ENCODE peak calls at places on chromosome 7, in eight cellular contexts. K is hippocampal formation; Q is left ventricle myocardium superior; Y is stimulated activated CD8-positive, alpha-beta memory T cell treated with anti-CD3 and anti-CD28 coated beads, Interleukin-15, amount 100 ng/mL, for 24 hours; P is NCI-H1092 treated with DMSO at 0.1 percent for 48 hours; T is astrocyte of the spinal cord; M is CD8-positive, alpha-beta memory T cell; E is NCI-H1105. V is an unnamed sample.

GRCh38 chr7:76509931-76510877 is at the start of gene UPK3B:
- DNase-seq in T (peak; percentile 11), K (no peak), M (no peak), Q (no peak), E (no peak), P (no peak), Y (no peak), V (no peak)

GRCh38 chr7:30321089-30321991 is 36.9 kb downstream of the ZNRF2 start:
- DNase-seq in T (peak; percentile 27), Q (no peak), P (peak; percentile 16), Y (no peak), M (no peak), K (no peak), E (no peak), V (no peak)

GRCh38 chr7:123494193-123494796 is 40.1 kb downstream of the IQUB start:
- DNase-seq in K (no peak), P (peak; percentile 59), Q (no peak), T (peak; percentile 43), Y (no peak), M (no peak), E (peak; percentile 40), V (no peak)

GRCh38 chr7:148700693-148701092 is 2.0 kb downstream of the CUL1 start:
- DNase-seq in E (no peak), T (peak; percentile 53), P (no peak), Q (no peak), Y (no peak), K (no peak), M (peak; percentile 56), V (no peak)

GRCh38 chr7:151592868-151593486 is 73.3 kb upstream of the RHEB start:
- DNase-seq in M (no peak), P (no peak), Q (no peak), T (peak; percentile 94), E (no peak), Y (no peak), K (no peak), V (no peak)

GRCh38 chr7:139355320-139355719 is 4.4 kb upstream of the LUC7L2 start:
- DNase-seq in K (no peak), Y (no peak), P (no peak), T (no peak), E (no peak), Q (no peak), M (no peak), V (no peak)

GRCh38 chr7:124773938-124774337 is 8.3 kb upstream of the GPR37 start:
- DNase-seq in K (no peak), M (no peak), E (no peak), Y (no peak), Q (no peak), T (no peak), P (no peak), V (no peak)

GRCh38 chr7:127751062-127751722 is 99.2 kb downstream of the SND1 start:
- DNase-seq in K (no peak), M (no peak), T (peak; percentile 89), Y (no peak), Q (no peak), E (no peak), P (no peak), V (no peak)

GRCh38 chr7:30251708-30252329 is 32.6 kb upstream of the ZNRF2 start:
- DNase-seq in T (no peak), E (no peak), P (no peak), K (no peak), Q (no peak), M (no peak), Y (no peak), V (no peak)

GRCh38 chr7:110911632-110912031 is 179.3 kb upstream of the LRRN3 start:
- DNase-seq in Y (no peak), K (no peak), T (no peak), P (no peak), Q (no peak), M (no peak), E (no peak), V (no peak)

GRCh38 chr7:2705371-2706096 is 17.5 kb downstream of the AMZ1 start:
- DNase-seq in Q (no peak), E (no peak), Y (no peak), K (no peak), M (no peak), P (no peak), T (no peak), V (no peak)

GRCh38 chr7:139776486-139777303 is 1.1 kb downstream of the HIPK2 start:
- DNase-seq in K (peak; percentile 38), T (peak; percentile 76), M (peak; percentile 49), Q (no peak), P (peak; percentile 77), E (peak; percentile 30), Y (no peak), V (peak; percentile 48)

GRCh38 chr7:4416436-4417092 is 265.5 kb upstream of the FOXK1 start:
- DNase-seq in T (no peak), M (no peak), P (peak; percentile 66), K (no peak), Q (no peak), E (peak; percentile 25), Y (no peak), V (no peak)

GRCh38 chr7:101240226-101241014 is 2.8 kb upstream of the CLDN15 start:
- DNase-seq in Q (no peak), E (no peak), T (no peak), P (no peak), M (no peak), K (no peak), Y (no peak), V (no peak)

GRCh38 chr7:156752371-156753297 is 112.1 kb downstream of the RNF32 start:
- DNase-seq in K (no peak), Y (no peak), P (no peak), Q (no peak), M (no peak), E (no peak), T (peak; percentile 73), V (no peak)

GRCh38 chr7:70706204-70706603 is 425.7 kb upstream of the GALNT17 start:
- DNase-seq in M (no peak), E (no peak), K (no peak), T (no peak), P (no peak), Q (no peak), Y (no peak), V (no peak)

GRCh38 chr7:16982640-16983103 is 100.9 kb upstream of the AGR3 start:
- DNase-seq in K (no peak), Q (no peak), E (peak; percentile 46), T (peak; percentile 69), Y (no peak), M (peak; percentile 49), P (peak; percentile 72), V (no peak)

GRCh38 chr7:158401295-158401694 is 186.3 kb downstream of the PTPRN2 start:
- DNase-seq in M (no peak), E (no peak), T (no peak), P (no peak), Y (no peak), K (no peak), Q (no peak), V (no peak)

GRCh38 chr7:140876519-140877248 is 48.0 kb downstream of the BRAF start:
- DNase-seq in Y (no peak), M (no peak), T (peak; percentile 80), K (no peak), Q (no peak), P (no peak), E (no peak), V (no peak)

GRCh38 chr7:25752967-25753791 is 398.8 kb upstream of the NFE2L3 start:
- DNase-seq in M (no peak), P (no peak), Y (no peak), K (no peak), T (no peak), Q (no peak), E (no peak), V (no peak)

GRCh38 chr7:100489121-100489520 is 5.4 kb downstream of the NYAP1 start:
- DNase-seq in T (no peak), K (no peak), E (no peak), P (no peak), Y (no peak), Q (no peak), M (no peak), V (no peak)

GRCh38 chr7:101163281-101164070 is 1.9 kb downstream of the VGF start:
- DNase-seq in P (peak; percentile 82), M (no peak), K (no peak), Q (peak; percentile 39), Y (no peak), E (no peak), T (no peak), V (no peak)

GRCh38 chr7:726854-727103 is 280 bp downstream of the DNAAF5 start:
- DNase-seq in P (peak; percentile 54), K (no peak), Y (no peak), T (no peak), E (peak; percentile 48), M (no peak), Q (no peak), V (no peak)

GRCh38 chr7:84337386-84337785 is 142.8 kb upstream of the SEMA3A start:
- DNase-seq in Y (no peak), M (no peak), E (no peak), K (no peak), Q (no peak), P (no peak), T (peak; percentile 69), V (no peak)

GRCh38 chr7:39749177-39749576 is 125.8 kb downstream of the RALA start:
- DNase-seq in E (no peak), P (no peak), M (no peak), K (no peak), T (peak; percentile 80), Y (no peak), Q (no peak), V (no peak)

GRCh38 chr7:45069444-45070253 is 19.1 kb downstream of the NACAD start:
- DNase-seq in K (no peak), T (no peak), P (no peak), Q (no peak), M (no peak), Y (no peak), E (no peak), V (no peak)

GRCh38 chr7:5177060-5177459 is 13.0 kb upstream of the WIPI2 start:
- DNase-seq in Q (peak; percentile 84), P (peak; percentile 30), T (peak; percentile 51), E (no peak), Y (no peak), K (peak; percentile 56), M (no peak), V (no peak)

GRCh38 chr7:114418117-114418516 is 3.5 kb downstream of the FOXP2 start:
- DNase-seq in K (no peak), T (no peak), Q (no peak), P (peak; percentile 15), M (no peak), Y (no peak), E (peak; percentile 50), V (no peak)

GRCh38 chr7:48868916-48869315 is 55.4 kb upstream of the CDC14C start:
- DNase-seq in P (no peak), Y (no peak), K (peak; percentile 18), M (no peak), Q (no peak), E (no peak), T (no peak), V (no peak)

GRCh38 chr7:82105463-82105862 is 335.6 kb upstream of the HGF start:
- DNase-seq in M (no peak), Q (no peak), K (no peak), P (no peak), Y (no peak), T (peak; percentile 76), E (no peak), V (no peak)

GRCh38 chr7:120539321-120539720 is 266.3 kb downstream of the KCND2 start:
- DNase-seq in Y (no peak), T (no peak), Q (no peak), M (no peak), P (no peak), K (no peak), E (no peak), V (no peak)

GRCh38 chr7:70647801-70648491 is 484.0 kb upstream of the GALNT17 start:
- DNase-seq in P (no peak), M (peak; percentile 94), K (no peak), T (peak; percentile 85), Y (peak; percentile 40), E (no peak), Q (no peak), V (no peak)

GRCh38 chr7:1813394-1814088 is 143.5 kb downstream of the ELFN1 start:
- DNase-seq in Q (no peak), K (no peak), P (no peak), T (no peak), M (no peak), Y (no peak), E (no peak), V (no peak)

GRCh38 chr7:138745189-138745588 is 44.0 kb upstream of the SVOPL start:
- DNase-seq in P (no peak), K (no peak), E (no peak), M (no peak), Y (no peak), Q (no peak), T (no peak), V (no peak)

V was measured in mesothelial cell of epicardium.